ENCODE peak calls at places on chromosomes 16 and 17, in ten cellular contexts. U, S, X, P, K, A, O, C, T and Q are unnamed samples.

GRCh38 chr16:66701061-66701460 is 4.5 kb upstream of the CMTM4 start:
- DNase-seq in O (no peak), X (no peak), C (no peak), U (no peak), T (no peak), A (no peak), S (no peak), K (no peak), P (no peak), Q (no peak)

GRCh38 chr17:50531428-50532025 is 1.0 kb upstream of the EPN3 start:
- DNase-seq in K (no peak), T (no peak), O (no peak), S (no peak), C (no peak), X (no peak), A (no peak), U (no peak), P (no peak), Q (no peak)

GRCh38 chr17:75096082-75096625 is 8.4 kb downstream of the SLC16A5 start:
- DNase-seq in O (no peak), A (peak; percentile 80), K (no peak), T (no peak), C (no peak), S (peak; percentile 87), X (peak; percentile 78), U (peak; percentile 86), P (no peak), Q (no peak)

GRCh38 chr17:63681530-63681929 is 18.4 kb downstream of the LIMD2 start:
- DNase-seq in K (no peak), S (no peak), O (no peak), A (no peak), P (no peak), C (no peak), X (no peak), T (no peak), U (no peak), Q (no peak)

GRCh38 chr17:14318109-14318905 is 17.4 kb downstream of the HS3ST3B1 start:
- DNase-seq in P (no peak), U (no peak), C (no peak), X (no peak), O (no peak), A (no peak), T (no peak), S (no peak), K (no peak), Q (no peak)

GRCh38 chr16:85157813-85158701 is 45.8 kb upstream of the CIBAR2 start:
- DNase-seq in T (no peak), K (no peak), X (peak; percentile 45), S (no peak), U (no peak), P (peak; percentile 33), O (no peak), C (no peak), A (peak; percentile 92), Q (peak; percentile 20)

GRCh38 chr17:5560361-5560988 is 23.8 kb downstream of the NLRP1 start:
- DNase-seq in A (no peak), S (no peak), C (no peak), K (no peak), T (no peak), O (no peak), X (no peak), P (no peak), U (no peak), Q (no peak)

GRCh38 chr17:74994440-74994839 is 7.0 kb downstream of the CDR2L start:
- DNase-seq in O (no peak), P (no peak), T (no peak), X (no peak), S (no peak), A (no peak), U (no peak), C (no peak), K (no peak), Q (no peak)

GRCh38 chr16:19223235-19223847 is 55.3 kb downstream of the SYT17 start:
- DNase-seq in O (no peak), A (peak; percentile 67), X (no peak), C (peak; percentile 2), S (peak; percentile 39), P (no peak), T (peak; percentile 3), U (peak; percentile 81), K (no peak), Q (no peak)

GRCh38 chr16:88350922-88351321 is 31.8 kb upstream of the ZNF469 start:
- DNase-seq in A (no peak), T (no peak), X (no peak), U (no peak), O (no peak), C (no peak), P (no peak), S (no peak), K (no peak), Q (no peak)

GRCh38 chr16:29117631-29118030 is 132.8 kb downstream of the LAT start:
- DNase-seq in S (no peak), O (no peak), K (no peak), C (no peak), T (no peak), A (no peak), U (no peak), X (no peak), P (no peak), Q (no peak)

GRCh38 chr17:17561408-17562144 is 29.9 kb downstream of the PEMT start:
- DNase-seq in S (no peak), X (no peak), A (no peak), C (no peak), K (no peak), U (peak; percentile 48), P (no peak), O (no peak), T (no peak), Q (no peak)

GRCh38 chr16:66275795-66276428 is 90.6 kb upstream of the CDH5 start:
- DNase-seq in P (no peak), A (peak; percentile 71), X (peak; percentile 75), S (peak; percentile 84), K (no peak), T (no peak), C (no peak), O (peak; percentile 34), U (peak; percentile 57), Q (no peak)